ENCODE peak calls at places on chromosomes 13 and 19, in five cellular contexts. One of them, this sample, is unnamed.

GRCh38 chr13:51222510-51223283 is 499 bp downstream of the FAM124A start:
- DNase-seq in fibroblast of lung: no peak
- DNase-seq in uterus: no peak
- DNase-seq in psoas muscle: no peak
- DNase-seq in brain microvascular endothelial cell: no peak
- DNase-seq in this sample: no peak

GRCh38 chr13:101309014-101309619 is 107.2 kb downstream of the NALCN start:
- DNase-seq in fibroblast of lung: peak; percentile 59
- DNase-seq in uterus: no peak
- DNase-seq in psoas muscle: no peak
- DNase-seq in brain microvascular endothelial cell: peak; percentile 77
- DNase-seq in this sample: no peak

GRCh38 chr19:19207637-19208582 is 3.8 kb upstream of the NCAN start:
- DNase-seq in fibroblast of lung: no peak
- DNase-seq in uterus: no peak
- DNase-seq in psoas muscle: no peak
- DNase-seq in brain microvascular endothelial cell: no peak
- DNase-seq in this sample: no peak

GRCh38 chr19:39398297-39398864 is 7.2 kb downstream of the MED29 start:
- DNase-seq in fibroblast of lung: peak; percentile 95
- DNase-seq in uterus: peak; percentile 60
- DNase-seq in psoas muscle: peak; percentile 80
- DNase-seq in brain microvascular endothelial cell: peak; percentile 73
- DNase-seq in this sample: peak; percentile 15

GRCh38 chr13:86922936-86923335 is 748.2 kb upstream of the SLITRK5 start:
- DNase-seq in fibroblast of lung: no peak
- DNase-seq in uterus: no peak
- DNase-seq in psoas muscle: no peak
- DNase-seq in brain microvascular endothelial cell: no peak
- DNase-seq in this sample: no peak

GRCh38 chr13:108352599-108352998 is 83.1 kb downstream of the TNFSF13B start:
- DNase-seq in fibroblast of lung: no peak
- DNase-seq in uterus: no peak
- DNase-seq in psoas muscle: no peak
- DNase-seq in brain microvascular endothelial cell: no peak
- DNase-seq in this sample: no peak

GRCh38 chr13:22757530-22758120 is 423.2 kb upstream of the SGCG start:
- DNase-seq in fibroblast of lung: peak; percentile 56
- DNase-seq in uterus: no peak
- DNase-seq in psoas muscle: no peak
- DNase-seq in brain microvascular endothelial cell: no peak
- DNase-seq in this sample: no peak

GRCh38 chr19:13978306-13978705 is 26.0 kb downstream of the DCAF15 start:
- DNase-seq in fibroblast of lung: peak; percentile 14
- DNase-seq in uterus: peak; percentile 91
- DNase-seq in psoas muscle: peak; percentile 83
- DNase-seq in brain microvascular endothelial cell: no peak
- DNase-seq in this sample: no peak

GRCh38 chr19:3389876-3390361 is 23.5 kb downstream of the NFIC start:
- DNase-seq in fibroblast of lung: peak; percentile 70
- DNase-seq in uterus: no peak
- DNase-seq in psoas muscle: peak; percentile 55
- DNase-seq in brain microvascular endothelial cell: no peak
- DNase-seq in this sample: no peak

GRCh38 chr19:5839312-5840017 is at the start of gene FUT6:
- DNase-seq in fibroblast of lung: no peak
- DNase-seq in uterus: no peak
- DNase-seq in psoas muscle: no peak
- DNase-seq in brain microvascular endothelial cell: no peak
- DNase-seq in this sample: no peak

GRCh38 chr13:42247883-42248282 is 24.1 kb upstream of the AKAP11 start:
- DNase-seq in fibroblast of lung: no peak
- DNase-seq in uterus: no peak
- DNase-seq in psoas muscle: no peak
- DNase-seq in brain microvascular endothelial cell: no peak
- DNase-seq in this sample: no peak

GRCh38 chr13:98450495-98451167 is 126.3 kb downstream of the STK24 start:
- DNase-seq in fibroblast of lung: no peak
- DNase-seq in uterus: no peak
- DNase-seq in psoas muscle: no peak
- DNase-seq in brain microvascular endothelial cell: no peak
- DNase-seq in this sample: peak; percentile 41

GRCh38 chr13:109145631-109146030 is 516.2 kb downstream of the MYO16 start:
- DNase-seq in fibroblast of lung: peak; percentile 82
- DNase-seq in uterus: no peak
- DNase-seq in psoas muscle: no peak
- DNase-seq in brain microvascular endothelial cell: peak; percentile 79
- DNase-seq in this sample: peak; percentile 7

GRCh38 chr13:71867101-71867814 is at the start of gene DACH1:
- DNase-seq in fibroblast of lung: peak; percentile 83
- DNase-seq in uterus: peak; percentile 62
- DNase-seq in psoas muscle: peak; percentile 13
- DNase-seq in brain microvascular endothelial cell: peak; percentile 58
- DNase-seq in this sample: no peak

GRCh38 chr13:97224544-97225324 is 2.6 kb downstream of the MBNL2 start:
- DNase-seq in fibroblast of lung: peak; percentile 64
- DNase-seq in uterus: no peak
- DNase-seq in psoas muscle: no peak
- DNase-seq in brain microvascular endothelial cell: peak; percentile 69
- DNase-seq in this sample: no peak

GRCh38 chr13:59477011-59477410 is 686.7 kb downstream of the DIAPH3 start:
- DNase-seq in fibroblast of lung: no peak
- DNase-seq in uterus: no peak
- DNase-seq in psoas muscle: no peak
- DNase-seq in brain microvascular endothelial cell: no peak
- DNase-seq in this sample: no peak

GRCh38 chr19:38839816-38840582 is 8.4 kb upstream of the ECH1 start:
- DNase-seq in fibroblast of lung: no peak
- DNase-seq in uterus: no peak
- DNase-seq in psoas muscle: no peak
- DNase-seq in brain microvascular endothelial cell: no peak
- DNase-seq in this sample: no peak

GRCh38 chr19:41415154-41415571 is 12.0 kb downstream of the B3GNT8 start:
- DNase-seq in fibroblast of lung: no peak
- DNase-seq in uterus: no peak
- DNase-seq in psoas muscle: peak; percentile 52
- DNase-seq in brain microvascular endothelial cell: no peak
- DNase-seq in this sample: no peak

GRCh38 chr13:60756306-60756705 is 359.3 kb downstream of the TDRD3 start:
- DNase-seq in fibroblast of lung: no peak
- DNase-seq in uterus: no peak
- DNase-seq in psoas muscle: no peak
- DNase-seq in brain microvascular endothelial cell: no peak
- DNase-seq in this sample: no peak

GRCh38 chr13:71770710-71771109 is 96.3 kb downstream of the DACH1 start:
- DNase-seq in fibroblast of lung: no peak
- DNase-seq in uterus: no peak
- DNase-seq in psoas muscle: no peak
- DNase-seq in brain microvascular endothelial cell: no peak
- DNase-seq in this sample: no peak

GRCh38 chr13:48775804-48776203 is 122.1 kb downstream of the CYSLTR2 start:
- DNase-seq in fibroblast of lung: peak; percentile 91
- DNase-seq in uterus: no peak
- DNase-seq in psoas muscle: no peak
- DNase-seq in brain microvascular endothelial cell: peak; percentile 88
- DNase-seq in this sample: no peak

GRCh38 chr13:99067160-99067985 is 89.5 kb upstream of the DOCK9 start:
- DNase-seq in fibroblast of lung: peak; percentile 36
- DNase-seq in uterus: no peak
- DNase-seq in psoas muscle: no peak
- DNase-seq in brain microvascular endothelial cell: peak; percentile 28
- DNase-seq in this sample: no peak

GRCh38 chr13:29569253-29570057 is 26.0 kb downstream of the SLC7A1 start:
- DNase-seq in fibroblast of lung: no peak
- DNase-seq in uterus: no peak
- DNase-seq in psoas muscle: no peak
- DNase-seq in brain microvascular endothelial cell: no peak
- DNase-seq in this sample: no peak

GRCh38 chr19:920051-920857 is 3.1 kb downstream of the KISS1R start:
- DNase-seq in fibroblast of lung: peak; percentile 11
- DNase-seq in uterus: no peak
- DNase-seq in psoas muscle: no peak
- DNase-seq in brain microvascular endothelial cell: no peak
- DNase-seq in this sample: no peak

GRCh38 chr19:8155318-8155717 is 5.9 kb upstream of the FBN3 start:
- DNase-seq in fibroblast of lung: no peak
- DNase-seq in uterus: no peak
- DNase-seq in psoas muscle: no peak
- DNase-seq in brain microvascular endothelial cell: no peak
- DNase-seq in this sample: no peak

GRCh38 chr19:8163781-8164180 is 14.4 kb upstream of the FBN3 start:
- DNase-seq in fibroblast of lung: peak; percentile 73
- DNase-seq in uterus: no peak
- DNase-seq in psoas muscle: no peak
- DNase-seq in brain microvascular endothelial cell: no peak
- DNase-seq in this sample: no peak

GRCh38 chr19:8158411-8159074 is 9.2 kb upstream of the FBN3 start:
- DNase-seq in fibroblast of lung: peak; percentile 88
- DNase-seq in uterus: no peak
- DNase-seq in psoas muscle: no peak
- DNase-seq in brain microvascular endothelial cell: peak; percentile 75
- DNase-seq in this sample: peak; percentile 42

DNA sequence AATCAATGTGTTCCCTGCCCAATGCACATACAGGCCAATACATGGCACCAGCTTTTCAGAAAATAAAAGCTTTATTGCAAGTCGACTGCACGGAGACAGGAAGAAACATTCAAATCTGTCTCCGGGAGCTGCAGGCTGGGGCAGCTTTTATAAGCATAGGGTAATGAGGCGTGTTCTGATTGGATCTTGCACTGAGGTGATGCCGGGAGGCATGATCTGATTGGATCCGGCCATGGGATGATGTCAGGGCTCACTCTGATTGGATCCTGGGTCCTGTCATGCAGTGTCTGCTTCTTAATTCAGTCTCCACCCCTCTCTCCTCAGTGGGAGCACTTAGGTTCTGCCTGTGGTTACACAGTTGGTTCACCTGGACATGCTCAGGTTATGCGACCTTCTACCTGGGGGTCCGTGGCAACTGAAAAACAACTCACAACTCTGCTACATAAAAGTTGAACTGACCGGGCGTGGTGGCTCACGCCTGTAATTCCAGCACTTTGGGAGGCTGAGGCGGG is 11.8 kb upstream of the FBN3 start:
- DNase-seq in fibroblast of lung: peak; percentile 17
- DNase-seq in uterus: no peak
- DNase-seq in psoas muscle: no peak
- DNase-seq in brain microvascular endothelial cell: peak; percentile 12
- DNase-seq in this sample: no peak
- H3K27ac ChIP-seq in fibroblast of lung: no peak overlapping the region
- H3K27ac ChIP-seq in uterus: no peak overlapping the region
- H3K27ac ChIP-seq in psoas muscle: no peak overlapping the region
- H3K27ac ChIP-seq in brain microvascular endothelial cell: no peak overlapping the region
- H3K27ac ChIP-seq in this sample: no peak overlapping the region

GRCh38 chr13:27613623-27614022 is 6.7 kb downstream of the LNX2 start:
- DNase-seq in fibroblast of lung: no peak
- DNase-seq in uterus: no peak
- DNase-seq in psoas muscle: no peak
- DNase-seq in brain microvascular endothelial cell: no peak
- DNase-seq in this sample: no peak
- H3K27ac ChIP-seq in fibroblast of lung: no peak overlapping the region
- H3K27ac ChIP-seq in uterus: no peak overlapping the region
- H3K27ac ChIP-seq in psoas muscle: no peak overlapping the region
- H3K27ac ChIP-seq in brain microvascular endothelial cell: no peak overlapping the region
- H3K27ac ChIP-seq in this sample: no peak overlapping the region

DNA sequence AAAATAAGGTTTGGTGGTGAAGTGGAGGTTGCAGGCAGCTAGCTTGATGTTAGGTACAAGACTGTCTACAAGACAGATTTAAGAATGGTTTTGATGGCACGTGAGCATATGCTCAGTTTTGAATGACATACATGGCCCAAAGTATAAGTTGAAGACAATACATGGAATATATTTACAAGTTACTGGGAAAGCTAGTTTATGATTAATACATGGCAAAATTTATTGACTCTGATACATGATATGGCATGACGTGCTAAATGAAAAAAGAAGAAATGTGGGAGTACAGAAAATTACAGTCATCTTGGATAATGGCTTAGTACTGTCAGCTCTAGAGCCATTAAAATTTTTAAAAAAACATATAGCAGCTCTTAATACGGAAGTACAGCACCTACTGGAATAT is 4.4 kb downstream of the KLF5 start:
- DNase-seq in fibroblast of lung: no peak
- DNase-seq in uterus: no peak
- DNase-seq in psoas muscle: no peak
- DNase-seq in brain microvascular endothelial cell: no peak
- DNase-seq in this sample: no peak
- H3K27ac ChIP-seq in fibroblast of lung: no peak overlapping the region
- H3K27ac ChIP-seq in uterus: no peak overlapping the region
- H3K27ac ChIP-seq in psoas muscle: no peak overlapping the region
- H3K27ac ChIP-seq in brain microvascular endothelial cell: no peak overlapping the region
- H3K27ac ChIP-seq in this sample: no peak overlapping the region

GRCh38 chr13:114115796-114116195 is 16.6 kb downstream of the RASA3 start:
- DNase-seq in fibroblast of lung: no peak
- DNase-seq in uterus: peak; percentile 13
- DNase-seq in psoas muscle: no peak
- DNase-seq in brain microvascular endothelial cell: no peak
- DNase-seq in this sample: no peak
- H3K27ac ChIP-seq in fibroblast of lung: peak overlapping the region; percentile 95
- H3K27ac ChIP-seq in uterus: no peak overlapping the region
- H3K27ac ChIP-seq in psoas muscle: no peak overlapping the region
- H3K27ac ChIP-seq in brain microvascular endothelial cell: peak overlapping the region; percentile 94
- H3K27ac ChIP-seq in this sample: no peak overlapping the region

This sample was measured in substantia nigra.